ENCODE peak calls at places on chromosome X, in ten cellular contexts. J is IMR-90, C is cardiac muscle cell, P is fibroblast of lung, Z is Panc1, H is PC-9, E is brain microvascular endothelial cell, X is upper lobe of right lung, T is psoas muscle, O is transverse colon. K is an unnamed sample.

GRCh38 chrX:37468111-37468739 is 103.2 kb upstream of the LANCL3 start:
- DNase-seq in C (no peak), E (no peak), Z (no peak), H (no peak), T (no peak), O (no peak), P (no peak), J (no peak), X (no peak), K (no peak)

GRCh38 chrX:143988356-143988755 is 104.5 kb downstream of the UBE2NL start:
- DNase-seq in C (no peak), X (no peak), O (no peak), E (no peak), H (no peak), T (no peak), Z (no peak), P (no peak), J (no peak), K (no peak)

GRCh38 chrX:131778269-131779218 is 234.7 kb downstream of the OR13H1 start:
- DNase-seq in Z (no peak), P (no peak), C (no peak), E (peak; percentile 63), H (no peak), T (peak; percentile 46), J (peak; percentile 76), O (peak; percentile 79), X (no peak), K (no peak)

GRCh38 chrX:153945956-153946909 is 1.8 kb upstream of the RENBP start:
- DNase-seq in X (no peak), E (no peak), O (no peak), C (no peak), H (no peak), P (no peak), Z (no peak), J (no peak), T (no peak), K (no peak)

GRCh38 chrX:130482871-130483270 is 81.1 kb downstream of the RBMX2 start:
- DNase-seq in H (no peak), P (no peak), J (no peak), X (no peak), Z (no peak), C (no peak), O (no peak), T (no peak), E (no peak), K (no peak)

GRCh38 chrX:23752740-23753435 is 9.8 kb upstream of the ACOT9 start:
- DNase-seq in X (no peak), T (no peak), Z (no peak), H (no peak), P (peak; percentile 47), C (no peak), J (peak; percentile 62), O (no peak), E (peak; percentile 33), K (peak; percentile 44)

GRCh38 chrX:9312922-9313867 is 151.7 kb upstream of the TBL1X start:
- DNase-seq in J (no peak), O (peak; percentile 67), E (no peak), P (no peak), Z (peak; percentile 12), X (peak; percentile 75), T (peak; percentile 36), H (no peak), C (peak; percentile 38), K (no peak)

GRCh38 chrX:41923925-41924693 is 755 bp upstream of the CASK start:
- DNase-seq in P (peak; percentile 35), C (peak; percentile 56), X (no peak), J (peak; percentile 26), Z (no peak), H (peak; percentile 34), T (no peak), O (peak; percentile 51), E (peak; percentile 27), K (no peak)

GRCh38 chrX:100409316-100410082 is 574 bp downstream of the PCDH19 start:
- DNase-seq in C (no peak), J (no peak), E (no peak), T (peak; percentile 9), H (no peak), O (no peak), X (no peak), Z (no peak), P (no peak), K (no peak)

GRCh38 chrX:132858018-132858417 is 100.4 kb downstream of the HS6ST2 start:
- DNase-seq in T (no peak), X (no peak), P (peak; percentile 39), J (no peak), Z (no peak), O (no peak), E (peak; percentile 6), C (no peak), H (peak; percentile 77), K (no peak)

GRCh38 chrX:17405225-17405969 is 30.4 kb downstream of the NHS start:
- DNase-seq in H (peak; percentile 94), C (no peak), J (peak; percentile 53), T (no peak), O (no peak), Z (peak; percentile 30), E (peak; percentile 39), P (no peak), X (no peak), K (no peak)

GRCh38 chrX:22300130-22300529 is 27.4 kb downstream of the CBLL2 start:
- DNase-seq in P (peak; percentile 78), H (peak; percentile 81), Z (no peak), C (peak; percentile 91), X (no peak), T (peak; percentile 16), O (no peak), E (peak; percentile 43), J (peak; percentile 67), K (peak; percentile 31)

GRCh38 chrX:39445336-39445735 is 644.1 kb downstream of the MID1IP1 start:
- DNase-seq in P (no peak), E (no peak), H (no peak), J (no peak), T (no peak), X (no peak), C (peak; percentile 33), O (peak; percentile 20), Z (no peak), K (no peak)

GRCh38 chrX:28586291-28586690 is 955 bp upstream of the IL1RAPL1 start:
- DNase-seq in T (no peak), J (peak; percentile 45), P (peak; percentile 61), O (peak; percentile 10), E (peak; percentile 21), C (peak; percentile 64), Z (no peak), H (no peak), X (no peak), K (no peak)

GRCh38 chrX:28586891-28587635 is at the start of gene IL1RAPL1:
- DNase-seq in P (peak; percentile 83), O (no peak), Z (no peak), T (no peak), C (peak; percentile 74), E (peak; percentile 56), H (no peak), J (peak; percentile 81), X (no peak), K (no peak)

GRCh38 chrX:28589048-28589447 is 1.8 kb downstream of the IL1RAPL1 start:
- DNase-seq in X (no peak), H (no peak), O (no peak), E (no peak), J (no peak), Z (no peak), T (no peak), P (no peak), C (no peak), K (no peak)

GRCh38 chrX:28591542-28591941 is 4.3 kb downstream of the IL1RAPL1 start:
- DNase-seq in C (no peak), T (no peak), Z (no peak), X (no peak), P (no peak), E (no peak), H (no peak), J (no peak), O (no peak), K (no peak)

DNA sequence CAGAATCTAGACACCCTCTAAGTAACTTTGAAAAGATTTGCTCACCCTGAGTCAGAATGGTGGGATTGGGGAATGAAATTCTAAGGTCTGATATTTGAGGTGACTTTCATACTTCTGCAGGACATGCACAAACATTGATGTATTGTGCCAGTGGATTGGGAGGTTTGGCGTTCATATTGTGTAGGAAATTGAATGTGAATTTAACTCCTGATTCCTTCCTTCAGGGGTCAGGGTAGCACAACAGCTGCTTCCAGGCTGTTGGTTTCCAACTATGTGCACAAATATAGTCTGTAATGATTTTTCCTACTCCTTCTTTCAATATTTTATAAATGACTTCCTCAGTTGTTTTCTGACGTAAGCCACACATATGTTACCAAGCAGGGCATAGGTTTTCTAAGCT is 3.1 kb downstream of the IL1RAPL1 start:
- DNase-seq in Z (no peak), T (no peak), O (no peak), P (peak; percentile 53), J (peak; percentile 32), H (no peak), X (no peak), E (no peak), C (peak; percentile 26), K (no peak)
- H3K4me3 ChIP-seq in Z (peak overlapping the region; percentile 14), T (no peak overlapping the region), O (no peak overlapping the region), P (peak overlapping the region; percentile 63), J (no peak overlapping the region), H (no peak overlapping the region), X (no peak overlapping the region), E (no peak overlapping the region), C (peak overlapping the region; percentile 0), K (no peak overlapping the region)

DNA sequence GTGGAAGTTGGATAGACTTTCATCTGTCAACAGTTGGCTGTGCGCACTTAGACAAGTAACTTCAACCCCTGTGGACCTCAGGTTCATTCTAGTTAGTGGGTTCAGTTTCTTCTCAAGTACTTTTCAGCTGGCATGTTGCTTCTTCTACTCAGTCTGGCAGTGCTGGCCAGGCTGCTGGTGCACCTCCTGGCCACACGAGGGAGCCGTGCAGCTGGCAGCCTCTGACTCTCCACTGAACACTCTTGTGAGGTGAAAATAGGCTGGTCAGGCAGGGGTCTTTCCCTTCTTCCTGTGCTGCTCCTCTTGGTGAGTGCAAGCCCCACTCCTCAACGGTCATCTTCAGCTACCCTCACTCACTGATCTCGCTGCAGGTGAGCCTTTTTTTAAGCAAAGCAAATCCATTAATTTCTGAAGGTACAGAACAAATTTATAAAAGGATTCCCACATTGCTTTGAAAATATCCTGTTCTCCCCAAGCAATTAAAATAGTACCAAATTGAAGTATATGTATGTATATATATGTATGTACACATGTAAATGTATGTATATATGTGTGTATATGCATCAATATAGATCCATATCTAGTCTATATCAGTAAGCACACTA is 30.6 kb downstream of the LONRF3 start:
- DNase-seq in O (peak; percentile 53), T (peak; percentile 47), J (peak; percentile 28), H (peak; percentile 46), Z (peak; percentile 57), C (peak; percentile 56), X (peak; percentile 67), P (peak; percentile 35), E (peak; percentile 33), K (no peak)
- TF ChIP-seq CTCF in O (peak; percentile 95), T (peak; percentile 82), J (peak; percentile 74), H (peak; percentile 90), Z (peak; percentile 95), C (peak; percentile 86), X (peak; percentile 80), P (peak; percentile 88), E (peak; percentile 97), K (peak; percentile 92)

GRCh38 chrX:2521092-2521926 is 20.5 kb upstream of the DHRSX start:
- DNase-seq in J (no peak), T (no peak), E (no peak), P (no peak), O (peak; percentile 25), C (no peak), X (no peak), Z (no peak), H (no peak), K (no peak)
- H3K4me3 ChIP-seq in J (no peak overlapping the region), T (no peak overlapping the region), E (no peak overlapping the region), P (no peak overlapping the region), O (no peak overlapping the region), C (no peak overlapping the region), X (no peak overlapping the region), Z (no peak overlapping the region), H (no peak overlapping the region), K (no peak overlapping the region)

GRCh38 chrX:121579016-121579760 is 531.8 kb downstream of the GLUD2 start:
- DNase-seq in H (no peak), X (no peak), C (peak; percentile 32), J (no peak), E (peak; percentile 3), O (peak; percentile 10), T (no peak), P (no peak), Z (peak; percentile 1), K (no peak)
- TF ChIP-seq CTCF in H (peak; percentile 67), X (peak; percentile 30), C (peak; percentile 37), J (no peak), E (peak; percentile 27), O (peak; percentile 22), T (peak; percentile 24), P (no peak), Z (peak; percentile 20), K (no peak)